ENCODE peak calls at places on chromosomes 7 and 10, in seven cellular contexts. One of them, this sample, is unnamed.

GRCh38 chr10:109027534-109028185 is 895.7 kb downstream of the XPNPEP1 start:
- DNase-seq in NB4: no peak
- DNase-seq in tibial nerve: no peak
- DNase-seq in uterus: no peak
- DNase-seq in esophagus squamous epithelium: no peak
- DNase-seq in HepG2: no peak
- DNase-seq in A549: no peak
- DNase-seq in this sample: no peak

GRCh38 chr7:90657481-90657880 is 61.4 kb downstream of the CDK14 start:
- DNase-seq in uterus: no peak
- DNase-seq in tibial nerve: no peak
- DNase-seq in HepG2: no peak
- DNase-seq in A549: no peak
- DNase-seq in esophagus squamous epithelium: no peak
- DNase-seq in NB4: no peak
- DNase-seq in this sample: no peak

GRCh38 chr10:120426306-120426705 is 30.7 kb upstream of the PLPP4 start:
- DNase-seq in A549: no peak
- DNase-seq in tibial nerve: no peak
- DNase-seq in HepG2: no peak
- DNase-seq in NB4: no peak
- DNase-seq in uterus: no peak
- DNase-seq in esophagus squamous epithelium: no peak
- DNase-seq in this sample: no peak

GRCh38 chr10:53598914-53599313 is 826.3 kb upstream of the MBL2 start:
- DNase-seq in uterus: no peak
- DNase-seq in HepG2: no peak
- DNase-seq in NB4: no peak
- DNase-seq in tibial nerve: no peak
- DNase-seq in esophagus squamous epithelium: no peak
- DNase-seq in A549: no peak
- DNase-seq in this sample: no peak

GRCh38 chr7:54773472-54774399 is 14.7 kb upstream of the SEC61G start:
- DNase-seq in tibial nerve: peak; percentile 85
- DNase-seq in esophagus squamous epithelium: no peak
- DNase-seq in NB4: peak; percentile 74
- DNase-seq in uterus: peak; percentile 84
- DNase-seq in HepG2: peak; percentile 73
- DNase-seq in A549: peak; percentile 93
- DNase-seq in this sample: peak; percentile 86

GRCh38 chr10:6023661-6024333 is 38.4 kb downstream of the IL2RA start:
- DNase-seq in A549: no peak
- DNase-seq in NB4: no peak
- DNase-seq in HepG2: no peak
- DNase-seq in esophagus squamous epithelium: no peak
- DNase-seq in tibial nerve: no peak
- DNase-seq in uterus: no peak
- DNase-seq in this sample: no peak

GRCh38 chr10:67878133-67878532 is 6.3 kb upstream of the SIRT1 start:
- DNase-seq in esophagus squamous epithelium: no peak
- DNase-seq in HepG2: no peak
- DNase-seq in uterus: no peak
- DNase-seq in NB4: no peak
- DNase-seq in tibial nerve: no peak
- DNase-seq in A549: no peak
- DNase-seq in this sample: no peak

GRCh38 chr10:13984647-13985155 is 346.0 kb downstream of the FRMD4A start:
- DNase-seq in NB4: no peak
- DNase-seq in HepG2: no peak
- DNase-seq in esophagus squamous epithelium: no peak
- DNase-seq in A549: peak; percentile 43
- DNase-seq in uterus: no peak
- DNase-seq in tibial nerve: no peak
- DNase-seq in this sample: no peak

GRCh38 chr10:72263613-72264241 is 10.0 kb upstream of the DDIT4 start:
- DNase-seq in HepG2: peak; percentile 86
- DNase-seq in tibial nerve: no peak
- DNase-seq in NB4: no peak
- DNase-seq in esophagus squamous epithelium: no peak
- DNase-seq in A549: peak; percentile 76
- DNase-seq in uterus: no peak
- DNase-seq in this sample: no peak

GRCh38 chr7:1669486-1669951 is 558 bp upstream of the ELFN1 start:
- DNase-seq in uterus: no peak
- DNase-seq in tibial nerve: no peak
- DNase-seq in NB4: peak; percentile 52
- DNase-seq in esophagus squamous epithelium: no peak
- DNase-seq in HepG2: no peak
- DNase-seq in A549: peak; percentile 43
- DNase-seq in this sample: peak; percentile 31

GRCh38 chr7:29468196-29468595 is 95.4 kb upstream of the PRR15 start:
- DNase-seq in NB4: no peak
- DNase-seq in A549: no peak
- DNase-seq in HepG2: no peak
- DNase-seq in tibial nerve: no peak
- DNase-seq in uterus: no peak
- DNase-seq in esophagus squamous epithelium: no peak
- DNase-seq in this sample: no peak

GRCh38 chr7:101865031-101865824 is 47.8 kb downstream of the CUX1 start:
- DNase-seq in HepG2: peak; percentile 52
- DNase-seq in tibial nerve: no peak
- DNase-seq in NB4: no peak
- DNase-seq in A549: no peak
- DNase-seq in esophagus squamous epithelium: no peak
- DNase-seq in uterus: no peak
- DNase-seq in this sample: no peak

GRCh38 chr10:16853201-16853600 is 36.0 kb upstream of the RSU1 start:
- DNase-seq in HepG2: peak; percentile 10
- DNase-seq in tibial nerve: no peak
- DNase-seq in uterus: no peak
- DNase-seq in NB4: peak; percentile 30
- DNase-seq in esophagus squamous epithelium: no peak
- DNase-seq in A549: peak; percentile 39
- DNase-seq in this sample: no peak

GRCh38 chr7:144827581-144828139 is 8.2 kb downstream of the TPK1 start:
- DNase-seq in tibial nerve: no peak
- DNase-seq in A549: no peak
- DNase-seq in HepG2: no peak
- DNase-seq in esophagus squamous epithelium: no peak
- DNase-seq in uterus: no peak
- DNase-seq in NB4: no peak
- DNase-seq in this sample: no peak

GRCh38 chr7:150421831-150422230 is 28.6 kb upstream of the GIMAP8 start:
- DNase-seq in tibial nerve: no peak
- DNase-seq in HepG2: no peak
- DNase-seq in NB4: no peak
- DNase-seq in esophagus squamous epithelium: no peak
- DNase-seq in A549: no peak
- DNase-seq in uterus: no peak
- DNase-seq in this sample: peak; percentile 77

GRCh38 chr10:22713853-22714523 is 390 bp downstream of the PIP4K2A start:
- DNase-seq in A549: no peak
- DNase-seq in uterus: no peak
- DNase-seq in HepG2: no peak
- DNase-seq in tibial nerve: no peak
- DNase-seq in esophagus squamous epithelium: no peak
- DNase-seq in NB4: peak; percentile 57
- DNase-seq in this sample: peak; percentile 68

GRCh38 chr10:112765717-112766235 is 184.3 kb upstream of the TCF7L2 start:
- DNase-seq in HepG2: no peak
- DNase-seq in NB4: no peak
- DNase-seq in uterus: no peak
- DNase-seq in esophagus squamous epithelium: no peak
- DNase-seq in A549: no peak
- DNase-seq in tibial nerve: no peak
- DNase-seq in this sample: no peak

GRCh38 chr7:131267631-131268030 is 60.0 kb upstream of the MKLN1 start:
- DNase-seq in HepG2: no peak
- DNase-seq in NB4: no peak
- DNase-seq in uterus: no peak
- DNase-seq in A549: no peak
- DNase-seq in esophagus squamous epithelium: no peak
- DNase-seq in tibial nerve: no peak
- DNase-seq in this sample: no peak

GRCh38 chr7:106377847-106378361 is 93.1 kb upstream of the NAMPT start:
- DNase-seq in NB4: no peak
- DNase-seq in HepG2: no peak
- DNase-seq in A549: peak; percentile 95
- DNase-seq in tibial nerve: no peak
- DNase-seq in uterus: no peak
- DNase-seq in esophagus squamous epithelium: no peak
- DNase-seq in this sample: no peak

GRCh38 chr10:68135922-68136718 is 26.8 kb downstream of the MYPN start:
- DNase-seq in tibial nerve: no peak
- DNase-seq in HepG2: no peak
- DNase-seq in uterus: no peak
- DNase-seq in NB4: no peak
- DNase-seq in A549: peak; percentile 87
- DNase-seq in esophagus squamous epithelium: no peak
- DNase-seq in this sample: no peak

GRCh38 chr7:70383947-70384475 is 747.9 kb upstream of the GALNT17 start:
- DNase-seq in uterus: no peak
- DNase-seq in A549: no peak
- DNase-seq in HepG2: no peak
- DNase-seq in NB4: no peak
- DNase-seq in tibial nerve: no peak
- DNase-seq in esophagus squamous epithelium: no peak
- DNase-seq in this sample: no peak

GRCh38 chr7:128883622-128884549 is 21.2 kb downstream of the ATP6V1F start:
- DNase-seq in esophagus squamous epithelium: peak; percentile 13
- DNase-seq in tibial nerve: peak; percentile 89
- DNase-seq in HepG2: peak; percentile 44
- DNase-seq in A549: peak; percentile 74
- DNase-seq in NB4: peak; percentile 87
- DNase-seq in uterus: peak; percentile 79
- DNase-seq in this sample: peak; percentile 87

GRCh38 chr10:69641261-69641980 is 11.4 kb downstream of the FAM241B start:
- DNase-seq in HepG2: no peak
- DNase-seq in esophagus squamous epithelium: no peak
- DNase-seq in uterus: no peak
- DNase-seq in tibial nerve: no peak
- DNase-seq in NB4: no peak
- DNase-seq in A549: no peak
- DNase-seq in this sample: peak; percentile 44

DNA sequence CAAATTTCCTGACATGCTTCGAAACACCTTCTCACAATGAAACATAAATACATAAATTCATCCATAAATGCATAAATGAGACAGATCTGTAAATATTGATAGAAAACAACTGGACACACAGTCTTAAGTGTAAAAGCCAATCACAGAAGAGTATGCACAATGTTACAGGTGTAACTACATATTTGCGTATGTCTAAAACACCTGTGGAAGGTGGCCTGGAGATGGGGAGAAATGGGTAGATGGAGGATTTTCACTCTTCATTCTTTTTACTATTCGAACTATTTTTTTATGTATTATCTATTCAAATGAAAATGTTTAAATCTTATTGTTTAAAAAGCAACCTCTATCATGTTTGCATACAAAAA is 860 bp downstream of the IQUB start:
- DNase-seq in A549: no peak
- DNase-seq in uterus: no peak
- DNase-seq in tibial nerve: no peak
- DNase-seq in HepG2: no peak
- DNase-seq in esophagus squamous epithelium: no peak
- DNase-seq in NB4: no peak
- DNase-seq in this sample: no peak
- H3K4me3 ChIP-seq in A549: no peak overlapping the region
- H3K4me3 ChIP-seq in uterus: peak overlapping the region; percentile 74
- H3K4me3 ChIP-seq in tibial nerve: peak overlapping the region; percentile 69
- H3K4me3 ChIP-seq in HepG2: peak overlapping the region; percentile 19
- H3K4me3 ChIP-seq in esophagus squamous epithelium: no peak overlapping the region
- H3K4me3 ChIP-seq in NB4: no peak overlapping the region
- H3K4me3 ChIP-seq in this sample: no peak overlapping the region

GRCh38 chr10:80078448-80079311 is at the start of gene TMEM254:
- DNase-seq in HepG2: peak; percentile 82
- DNase-seq in uterus: peak; percentile 93
- DNase-seq in esophagus squamous epithelium: peak; percentile 42
- DNase-seq in tibial nerve: peak; percentile 87
- DNase-seq in A549: peak; percentile 92
- DNase-seq in NB4: peak; percentile 94
- DNase-seq in this sample: peak; percentile 95
- TF ChIP-seq POLR2A in HepG2: peak; percentile 67
- TF ChIP-seq POLR2A in uterus: no peak
- TF ChIP-seq POLR2A in esophagus squamous epithelium: no peak
- TF ChIP-seq POLR2A in tibial nerve: no peak
- TF ChIP-seq POLR2A in A549: peak; percentile 74
- TF ChIP-seq POLR2A in NB4: peak; percentile 23
- TF ChIP-seq POLR2A in this sample: peak; percentile 33

DNA sequence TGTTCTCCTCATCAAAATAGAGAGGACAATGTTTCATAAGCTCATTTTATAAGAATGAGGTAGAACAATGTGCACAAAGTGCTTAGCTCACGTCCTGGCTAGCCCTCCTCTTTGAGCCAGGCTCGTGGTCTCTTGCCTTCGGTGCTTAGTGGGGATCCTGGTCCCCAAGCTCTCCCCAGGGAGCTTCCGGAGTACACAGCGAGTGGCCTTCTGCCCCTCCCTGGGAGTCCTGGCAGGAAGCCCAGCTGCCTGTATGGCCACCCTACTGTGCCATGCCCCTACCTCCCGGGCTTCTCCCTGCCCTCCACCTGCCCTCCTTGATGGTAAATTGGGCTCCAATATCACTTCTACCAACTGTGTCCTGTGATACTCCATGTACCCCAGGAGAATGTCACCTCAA is 859 bp downstream of the MYO1G start:
- DNase-seq in NB4: peak; percentile 82
- DNase-seq in esophagus squamous epithelium: no peak
- DNase-seq in uterus: no peak
- DNase-seq in HepG2: no peak
- DNase-seq in tibial nerve: no peak
- DNase-seq in A549: no peak
- DNase-seq in this sample: peak; percentile 44
- H3K4me3 ChIP-seq in NB4: peak overlapping the region; percentile 89
- H3K4me3 ChIP-seq in esophagus squamous epithelium: peak overlapping the region; percentile 10
- H3K4me3 ChIP-seq in uterus: no peak overlapping the region
- H3K4me3 ChIP-seq in HepG2: no peak overlapping the region
- H3K4me3 ChIP-seq in tibial nerve: peak overlapping the region; percentile 9
- H3K4me3 ChIP-seq in A549: no peak overlapping the region
- H3K4me3 ChIP-seq in this sample: peak overlapping the region; percentile 22

GRCh38 chr7:25953859-25954258 is 198.1 kb upstream of the NFE2L3 start:
- DNase-seq in uterus: no peak
- DNase-seq in A549: no peak
- DNase-seq in NB4: peak; percentile 68
- DNase-seq in HepG2: no peak
- DNase-seq in esophagus squamous epithelium: no peak
- DNase-seq in tibial nerve: no peak
- DNase-seq in this sample: no peak

GRCh38 chr7:25949672-25950487 is 202.1 kb upstream of the NFE2L3 start:
- DNase-seq in HepG2: peak; percentile 23
- DNase-seq in tibial nerve: no peak
- DNase-seq in uterus: no peak
- DNase-seq in A549: no peak
- DNase-seq in esophagus squamous epithelium: no peak
- DNase-seq in NB4: peak; percentile 78
- DNase-seq in this sample: no peak

GRCh38 chr7:25950488-25951413 is 201.2 kb upstream of the NFE2L3 start:
- DNase-seq in uterus: peak; percentile 93
- DNase-seq in esophagus squamous epithelium: peak; percentile 68
- DNase-seq in HepG2: peak; percentile 88
- DNase-seq in A549: peak; percentile 37
- DNase-seq in tibial nerve: peak; percentile 74
- DNase-seq in NB4: peak; percentile 99
- DNase-seq in this sample: peak; percentile 95

GRCh38 chr7:25952277-25953057 is 199.5 kb upstream of the NFE2L3 start:
- DNase-seq in esophagus squamous epithelium: no peak
- DNase-seq in NB4: no peak
- DNase-seq in HepG2: peak; percentile 93
- DNase-seq in A549: no peak
- DNase-seq in uterus: no peak
- DNase-seq in tibial nerve: no peak
- DNase-seq in this sample: no peak

GRCh38 chr7:25951414-25952276 is 200.4 kb upstream of the NFE2L3 start:
- DNase-seq in tibial nerve: no peak
- DNase-seq in uterus: peak; percentile 19
- DNase-seq in NB4: peak; percentile 12
- DNase-seq in A549: no peak
- DNase-seq in esophagus squamous epithelium: no peak
- DNase-seq in HepG2: no peak
- DNase-seq in this sample: peak; percentile 80
- TF ChIP-seq POLR2A in tibial nerve: no peak
- TF ChIP-seq POLR2A in uterus: no peak
- TF ChIP-seq POLR2A in NB4: peak; percentile 17
- TF ChIP-seq POLR2A in A549: no peak
- TF ChIP-seq POLR2A in esophagus squamous epithelium: no peak
- TF ChIP-seq POLR2A in HepG2: peak; percentile 63
- TF ChIP-seq POLR2A in this sample: peak; percentile 13

This sample was measured in suprapubic skin.